ENCODE peak calls at places on chromosomes 3 and 15, in nine cellular contexts. Z is AG09309; K is PC-3; M is activated CD4-positive, alpha-beta T cell treated with anti-CD3 and anti-CD28 coated beads, Interleukin-2, amount 50 U/mL, for 1 hour; W is SW 1271; H is retinal pigment epithelial cell; G is AG08396; Q is NCI-H1092; D is H9. U is an unnamed sample.

GRCh38 chr3:183278479-183279088 is 25.5 kb downstream of the B3GNT5 start:
- DNase-seq in Z (no peak), K (peak), M (no peak), W (no peak), H (no peak), G (no peak), Q (no peak), D (no peak), U (peak)

GRCh38 chr3:88469216-88469615 is 319.5 kb downstream of the C3orf38 start:
- DNase-seq in Z (no peak), K (no peak), M (no peak), W (no peak), H (peak), G (no peak), Q (no peak), D (no peak), U (no peak)

GRCh38 chr3:76497636-76498035 is 542.3 kb upstream of the ROBO2 start:
- DNase-seq in Z (no peak), K (no peak), M (no peak), W (no peak), H (peak), G (peak), Q (no peak), D (peak), U (no peak)

GRCh38 chr3:65026151-65026550 is 338.4 kb upstream of the ADAMTS9 start:
- DNase-seq in Z (no peak), K (no peak), M (no peak), W (no peak), H (no peak), G (no peak), Q (no peak), D (no peak), U (peak)

GRCh38 chr3:3071136-3071535 is 39.0 kb downstream of the IL5RA start:
- DNase-seq in Z (no peak), K (no peak), M (no peak), W (no peak), H (no peak), G (no peak), Q (no peak), D (no peak), U (no peak)

GRCh38 chr15:58070801-58071418 is 5.4 kb upstream of the ALDH1A2 start:
- DNase-seq in Z (peak), K (peak), M (no peak), W (no peak), H (no peak), G (peak), Q (no peak), D (peak), U (peak)

GRCh38 chr3:8988791-8989558 is 25.7 kb upstream of the RAD18 start:
- DNase-seq in Z (no peak), K (no peak), M (no peak), W (no peak), H (no peak), G (no peak), Q (no peak), D (no peak), U (no peak)

GRCh38 chr15:70190965-70191364 is 93.2 kb upstream of the TLE3 start:
- DNase-seq in Z (no peak), K (no peak), M (no peak), W (no peak), H (no peak), G (no peak), Q (no peak), D (no peak), U (no peak)

GRCh38 chr15:92383528-92384326 is 10.0 kb upstream of the ST8SIA2 start:
- DNase-seq in Z (no peak), K (peak), M (peak), W (no peak), H (no peak), G (no peak), Q (no peak), D (peak), U (peak)

GRCh38 chr15:96626936-96627577 is 296.6 kb downstream of the NR2F2 start:
- DNase-seq in Z (no peak), K (no peak), M (no peak), W (no peak), H (no peak), G (no peak), Q (no peak), D (no peak), U (no peak)

GRCh38 chr15:36356978-36357582 is 222.3 kb upstream of the CDIN1 start:
- DNase-seq in Z (peak), K (no peak), M (no peak), W (no peak), H (peak), G (peak), Q (no peak), D (no peak), U (no peak)

GRCh38 chr15:76258460-76258859 is 52.8 kb downstream of the ETFA start:
- DNase-seq in Z (no peak), K (no peak), M (no peak), W (no peak), H (no peak), G (no peak), Q (no peak), D (no peak), U (no peak)

GRCh38 chr3:24119321-24119751 is 174.2 kb downstream of the NR1D2 start:
- DNase-seq in Z (peak), K (peak), M (no peak), W (no peak), H (peak), G (no peak), Q (no peak), D (no peak), U (peak)

GRCh38 chr3:178684881-178685590 is 148.8 kb downstream of the KCNMB2 start:
- DNase-seq in Z (no peak), K (peak), M (no peak), W (no peak), H (no peak), G (no peak), Q (no peak), D (peak), U (no peak)

GRCh38 chr3:23865595-23866396 is 51.0 kb downstream of the NKIRAS1 start:
- DNase-seq in Z (no peak), K (peak), M (no peak), W (no peak), H (no peak), G (no peak), Q (no peak), D (peak), U (peak)

GRCh38 chr3:66033241-66034138 is 5.2 kb downstream of the MAGI1 start:
- DNase-seq in Z (no peak), K (no peak), M (no peak), W (no peak), H (no peak), G (no peak), Q (no peak), D (no peak), U (no peak)

GRCh38 chr3:15291589-15292541 is 40.5 kb downstream of the SH3BP5 start:
- DNase-seq in Z (no peak), K (no peak), M (peak), W (no peak), H (no peak), G (no peak), Q (no peak), D (no peak), U (no peak)

GRCh38 chr3:39814007-39814406 is 4.6 kb downstream of the MYRIP start:
- DNase-seq in Z (no peak), K (no peak), M (no peak), W (no peak), H (no peak), G (no peak), Q (no peak), D (no peak), U (peak)

GRCh38 chr3:184772667-184773272 is 39.2 kb upstream of the VPS8 start:
- DNase-seq in Z (no peak), K (no peak), M (no peak), W (no peak), H (no peak), G (no peak), Q (no peak), D (no peak), U (no peak)

GRCh38 chr3:168205451-168205850 is 109.7 kb upstream of the GOLIM4 start:
- DNase-seq in Z (no peak), K (no peak), M (no peak), W (no peak), H (no peak), G (no peak), Q (no peak), D (no peak), U (no peak)

GRCh38 chr3:65946438-65946837 is 92.3 kb downstream of the MAGI1 start:
- DNase-seq in Z (no peak), K (no peak), M (no peak), W (no peak), H (no peak), G (no peak), Q (no peak), D (no peak), U (no peak)

GRCh38 chr15:70415330-70415884 is 317.7 kb upstream of the TLE3 start:
- DNase-seq in Z (no peak), K (no peak), M (no peak), W (no peak), H (no peak), G (no peak), Q (peak), D (no peak), U (peak)

GRCh38 chr15:75346796-75347221 is at the start of gene NEIL1:
- DNase-seq in Z (no peak), K (peak), M (no peak), W (no peak), H (no peak), G (no peak), Q (no peak), D (peak), U (no peak)

GRCh38 chr3:47428585-47429145 is 47.1 kb downstream of the SCAP start:
- DNase-seq in Z (no peak), K (no peak), M (no peak), W (no peak), H (no peak), G (no peak), Q (no peak), D (peak), U (no peak)

GRCh38 chr3:8020459-8020858 is 481.2 kb upstream of the LMCD1 start:
- DNase-seq in Z (no peak), K (no peak), M (no peak), W (no peak), H (no peak), G (no peak), Q (no peak), D (no peak), U (no peak)

GRCh38 chr3:11154036-11154952 is at the start of gene HRH1:
- DNase-seq in Z (no peak), K (peak), M (no peak), W (no peak), H (no peak), G (peak), Q (no peak), D (no peak), U (peak)

GRCh38 chr3:143084856-143085731 is 34.5 kb upstream of the CHST2 start:
- DNase-seq in Z (no peak), K (peak), M (no peak), W (no peak), H (no peak), G (peak), Q (no peak), D (no peak), U (peak)

GRCh38 chr3:171802601-171802956 is 7.7 kb downstream of the PLD1 start:
- DNase-seq in Z (no peak), K (no peak), M (no peak), W (no peak), H (no peak), G (no peak), Q (no peak), D (no peak), U (no peak)

U was measured in DMS53.